ENCODE peak calls at places on chromosomes 7 and 10, in nine cellular contexts. C is fibroblast of lung, D is GM23248, B is lower lobe of right lung, L is GM23338, T is IMR-90, A is fibroblast of mammary gland, I is endodermal cell, W is right cardiac atrium. S is an unnamed sample.

GRCh38 chr7:99002827-99003212 is 124.5 kb downstream of the TRRAP start:
- DNase-seq in C (no peak), D (no peak), B (no peak), L (no peak), T (no peak), A (no peak), I (peak), W (no peak), S (no peak)

GRCh38 chr10:100968839-100969174 is 497 bp upstream of the SEMA4G start:
- DNase-seq in C (no peak), D (no peak), B (no peak), L (no peak), T (no peak), A (no peak), I (no peak), W (no peak), S (no peak)

GRCh38 chr10:43737003-43737402 is 88.3 kb upstream of the ZNF32 start:
- DNase-seq in C (no peak), D (no peak), B (no peak), L (no peak), T (no peak), A (no peak), I (no peak), W (no peak), S (no peak)

GRCh38 chr10:132482090-132482489 is 55.5 kb upstream of the INPP5A start:
- DNase-seq in C (peak), D (peak), B (peak), L (no peak), T (peak), A (peak), I (no peak), W (no peak), S (peak)

GRCh38 chr10:62623223-62623622 is 181.3 kb upstream of the ADO start:
- DNase-seq in C (no peak), D (no peak), B (no peak), L (no peak), T (no peak), A (no peak), I (no peak), W (no peak), S (no peak)

GRCh38 chr10:102917314-102917961 is 656 bp upstream of the CNNM2 start:
- DNase-seq in C (peak), D (peak), B (peak), L (peak), T (peak), A (peak), I (peak), W (peak), S (peak)

GRCh38 chr10:114323023-114323422 is 81.3 kb downstream of the AFAP1L2 start:
- DNase-seq in C (peak), D (no peak), B (no peak), L (no peak), T (no peak), A (no peak), I (no peak), W (no peak), S (no peak)

GRCh38 chr10:72567884-72568283 is 58.0 kb downstream of the MICU1 start:
- DNase-seq in C (no peak), D (peak), B (no peak), L (peak), T (no peak), A (peak), I (no peak), W (no peak), S (no peak)

GRCh38 chr10:125460326-125460725 is 222.6 kb downstream of the TEX36 start:
- DNase-seq in C (no peak), D (no peak), B (no peak), L (no peak), T (no peak), A (no peak), I (no peak), W (no peak), S (no peak)

GRCh38 chr7:95335093-95335492 is 10.8 kb upstream of the PON1 start:
- DNase-seq in C (peak), D (peak), B (no peak), L (no peak), T (peak), A (peak), I (no peak), W (no peak), S (peak)

GRCh38 chr10:1553951-1554350 is 183.4 kb downstream of the ADARB2 start:
- DNase-seq in C (no peak), D (no peak), B (peak), L (no peak), T (no peak), A (no peak), I (no peak), W (no peak), S (no peak)

GRCh38 chr10:102115775-102116174 is 4.4 kb downstream of the LDB1 start:
- DNase-seq in C (no peak), D (peak), B (no peak), L (no peak), T (peak), A (no peak), I (no peak), W (no peak), S (no peak)

GRCh38 chr10:16933799-16934198 is 116.6 kb upstream of the RSU1 start:
- DNase-seq in C (no peak), D (no peak), B (no peak), L (no peak), T (no peak), A (no peak), I (no peak), W (peak), S (no peak)

GRCh38 chr7:49980414-49980813 is 112.6 kb downstream of the ZPBP start:
- DNase-seq in C (no peak), D (no peak), B (no peak), L (no peak), T (no peak), A (no peak), I (no peak), W (no peak), S (no peak)

GRCh38 chr10:11192304-11193018 is 174.8 kb downstream of the CELF2 start:
- DNase-seq in C (no peak), D (no peak), B (peak), L (peak), T (no peak), A (no peak), I (peak), W (peak), S (no peak)

GRCh38 chr10:118850418-118851061 is 95.8 kb upstream of the CACUL1 start:
- DNase-seq in C (peak), D (peak), B (peak), L (peak), T (peak), A (peak), I (peak), W (peak), S (peak)

GRCh38 chr10:8058274-8059111 is 4.0 kb downstream of the GATA3 start:
- DNase-seq in C (no peak), D (no peak), B (no peak), L (peak), T (no peak), A (no peak), I (peak), W (peak), S (peak)
- H3K4me3 ChIP-seq in C (no peak), D (no peak), B (peak), L (peak), T (no peak), A (no peak), I (peak), W (no peak), S (peak)

GRCh38 chr7:143000648-143001047 is 26.3 kb downstream of the OR9A2 start:
- DNase-seq in C (no peak), D (no peak), B (no peak), L (no peak), T (no peak), A (no peak), I (no peak), W (no peak), S (no peak)

GRCh38 chr7:143002106-143002505 is 24.8 kb downstream of the OR9A2 start:
- DNase-seq in C (no peak), D (peak), B (no peak), L (peak), T (no peak), A (peak), I (no peak), W (no peak), S (peak)

GRCh38 chr7:143005632-143006260 is 21.2 kb downstream of the OR9A2 start:
- DNase-seq in C (no peak), D (no peak), B (no peak), L (no peak), T (no peak), A (no peak), I (no peak), W (no peak), S (no peak)

GRCh38 chr7:143003393-143004051 is 23.4 kb downstream of the OR9A2 start:
- DNase-seq in C (peak), D (peak), B (no peak), L (peak), T (peak), A (peak), I (no peak), W (no peak), S (peak)

GRCh38 chr7:143002856-143003255 is 24.1 kb downstream of the OR9A2 start:
- DNase-seq in C (no peak), D (no peak), B (peak), L (no peak), T (no peak), A (no peak), I (no peak), W (no peak), S (no peak)
- H3K4me3 ChIP-seq in C (no peak), D (peak), B (peak), L (no peak), T (no peak), A (no peak), I (no peak), W (peak), S (no peak)

GRCh38 chr10:70672993-70673928 is 955 bp downstream of the ADAMTS14 start:
- DNase-seq in C (peak), D (peak), B (no peak), L (peak), T (peak), A (peak), I (no peak), W (peak), S (peak)
- H3K4me3 ChIP-seq in C (peak), D (peak), B (peak), L (peak), T (peak), A (peak), I (peak), W (peak), S (no peak)

DNA sequence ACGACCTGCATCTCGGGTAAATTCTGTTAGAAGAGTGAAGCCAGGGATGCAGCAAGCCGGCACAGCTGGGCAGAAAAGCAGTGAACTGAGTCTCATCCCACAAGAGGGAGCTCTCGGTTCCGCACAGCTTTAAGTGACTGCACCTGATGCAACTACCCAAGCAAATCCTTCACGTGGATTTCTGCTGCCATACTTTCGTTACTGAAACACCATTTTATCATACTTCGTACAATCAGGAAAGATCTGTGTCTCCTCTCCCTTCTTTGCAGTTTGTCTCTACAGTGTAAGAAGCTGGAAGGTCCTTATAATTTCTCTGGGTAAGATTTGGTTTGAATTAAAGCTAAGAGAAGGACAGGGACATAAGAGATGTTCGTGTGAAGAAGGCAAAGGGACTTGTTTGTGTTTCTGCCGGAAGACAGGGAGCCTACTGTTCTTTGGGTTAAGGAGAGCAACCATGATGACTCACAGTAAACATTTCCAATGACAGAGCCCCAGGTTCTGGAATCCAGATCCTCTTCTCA is 427.0 kb downstream of the GPAM start:
- DNase-seq in C (peak), D (peak), B (peak), L (peak), T (no peak), A (peak), I (peak), W (peak), S (peak)
- H3K4me3 ChIP-seq in C (no peak), D (peak), B (no peak), L (no peak), T (no peak), A (no peak), I (no peak), W (no peak), S (no peak)

GRCh38 chr10:107450056-107450455 is 285.6 kb upstream of the SORCS1 start:
- DNase-seq in C (no peak), D (no peak), B (no peak), L (no peak), T (no peak), A (no peak), I (no peak), W (no peak), S (no peak)
- H3K4me3 ChIP-seq in C (no peak), D (no peak), B (no peak), L (no peak), T (no peak), A (no peak), I (no peak), W (no peak), S (no peak)

GRCh38 chr7:142959202-142959601 is 3.0 kb downstream of the KEL start:
- DNase-seq in C (no peak), D (no peak), B (no peak), L (no peak), T (no peak), A (no peak), I (no peak), W (no peak), S (no peak)

GRCh38 chr7:142950235-142950634 is 11.0 kb downstream of the LLCFC1 start:
- DNase-seq in C (no peak), D (no peak), B (no peak), L (no peak), T (no peak), A (no peak), I (no peak), W (no peak), S (no peak)

GRCh38 chr7:142956951-142957623 is 5.1 kb downstream of the KEL start:
- DNase-seq in C (peak), D (no peak), B (no peak), L (no peak), T (no peak), A (no peak), I (peak), W (no peak), S (peak)

GRCh38 chr7:142957723-142958122 is 4.4 kb downstream of the KEL start:
- DNase-seq in C (no peak), D (no peak), B (no peak), L (peak), T (no peak), A (no peak), I (no peak), W (no peak), S (no peak)

GRCh38 chr7:142954680-142955268 is 7.4 kb downstream of the KEL start:
- DNase-seq in C (no peak), D (no peak), B (no peak), L (no peak), T (no peak), A (no peak), I (no peak), W (no peak), S (no peak)
- H3K4me3 ChIP-seq in C (no peak), D (no peak), B (no peak), L (no peak), T (no peak), A (no peak), I (no peak), W (no peak), S (no peak)

DNA sequence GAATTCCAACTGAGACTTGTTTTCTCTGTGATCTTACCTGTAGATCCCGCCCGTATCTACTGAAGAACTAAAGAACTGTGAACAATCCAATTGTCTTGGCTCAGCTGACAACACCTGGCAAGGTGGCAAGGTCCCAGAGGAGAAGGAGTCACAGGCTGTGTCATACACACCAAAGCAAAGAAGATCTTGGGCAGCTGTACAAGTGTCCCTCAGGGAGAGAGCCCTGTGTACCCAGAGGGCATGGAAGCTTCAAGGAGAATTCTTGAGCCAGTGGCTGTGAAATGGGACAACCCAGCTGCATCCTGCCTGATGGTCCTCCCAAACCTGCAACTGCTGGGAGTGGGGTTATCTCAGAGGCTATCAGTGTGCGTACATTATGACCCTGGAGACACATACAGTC is 46.7 kb upstream of the TECTB start:
- DNase-seq in C (no peak), D (no peak), B (no peak), L (no peak), T (no peak), A (no peak), I (no peak), W (no peak), S (no peak)
- H3K4me3 ChIP-seq in C (no peak), D (no peak), B (no peak), L (no peak), T (no peak), A (no peak), I (no peak), W (no peak), S (no peak)